ENCODE peak calls at places on chromosomes 1 and 21, in four cellular contexts. Y is ovary, X is GM23338, W is lower lobe of right lung. F is an unnamed sample.

GRCh38 chr1:241592273-241592958 is 47.8 kb downstream of the CHML start:
- DNase-seq in Y (no peak), X (no peak), W (no peak), F (peak; percentile 69)

GRCh38 chr1:236590553-236591150 is 13.7 kb downstream of the HEATR1 start:
- DNase-seq in Y (no peak), X (no peak), W (no peak), F (no peak)

GRCh38 chr1:156742017-156742416 is 1.1 kb upstream of the MRPL24 start:
- DNase-seq in Y (no peak), X (no peak), W (no peak), F (no peak)

GRCh38 chr1:93196591-93196990 is 16.1 kb downstream of the CCDC18 start:
- DNase-seq in Y (no peak), X (no peak), W (no peak), F (no peak)

GRCh38 chr1:94501925-94502324 is 39.6 kb downstream of the F3 start:
- DNase-seq in Y (no peak), X (no peak), W (no peak), F (no peak)

GRCh38 chr21:39189857-39190604 is 6.8 kb upstream of the PSMG1 start:
- DNase-seq in Y (no peak), X (no peak), W (no peak), F (peak; percentile 37)

GRCh38 chr1:215682232-215682631 is 115.1 kb downstream of the KCTD3 start:
- DNase-seq in Y (no peak), X (peak; percentile 7), W (no peak), F (no peak)

GRCh38 chr1:211613951-211614350 is 35.0 kb upstream of the SLC30A1 start:
- DNase-seq in Y (no peak), X (no peak), W (no peak), F (no peak)

GRCh38 chr1:244970661-244971523 is 106.5 kb upstream of the HNRNPU start:
- DNase-seq in Y (peak; percentile 95), X (peak; percentile 94), W (peak; percentile 94), F (peak; percentile 74)

GRCh38 chr1:63698001-63698838 is 75.6 kb upstream of the ROR1 start:
- DNase-seq in Y (no peak), X (no peak), W (peak; percentile 58), F (no peak)

GRCh38 chr1:244160455-244161020 is 109.5 kb downstream of the ZBTB18 start:
- DNase-seq in Y (no peak), X (no peak), W (no peak), F (no peak)

GRCh38 chr21:41933259-41934079 is 20.3 kb downstream of the C2CD2 start:
- DNase-seq in Y (peak; percentile 54), X (no peak), W (no peak), F (no peak)

DNA sequence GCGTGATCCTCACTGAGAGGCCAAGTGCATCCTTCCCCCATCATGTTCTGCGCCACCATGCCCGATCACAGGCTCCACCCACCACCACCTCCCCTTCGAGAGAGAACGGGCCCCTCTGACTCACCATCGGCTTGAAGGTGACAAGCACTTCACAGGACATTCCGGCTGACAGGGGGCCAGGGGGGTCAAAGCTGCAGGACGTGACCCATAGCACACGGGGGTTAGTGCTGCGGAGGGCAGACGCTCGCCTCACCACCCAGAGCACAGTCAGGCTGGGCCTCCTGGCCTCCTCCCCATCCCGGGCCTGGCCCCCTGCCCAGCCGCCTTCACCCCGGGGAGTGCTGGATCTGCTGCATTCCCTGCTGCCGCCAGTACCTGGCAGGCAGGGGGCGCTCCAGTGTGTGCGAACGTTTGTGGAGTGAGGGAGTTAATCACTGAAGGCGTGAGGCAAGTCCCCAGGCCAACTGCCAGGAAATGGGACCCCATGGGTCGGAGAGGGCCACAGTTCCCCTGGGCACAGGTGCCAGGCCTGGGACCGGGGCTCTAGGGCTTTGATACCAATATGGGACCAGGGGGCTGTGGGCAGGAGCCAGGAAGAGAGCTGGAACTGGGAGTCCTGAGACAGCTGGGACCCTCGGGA is 40.9 kb upstream of the TMEM52 start:
- DNase-seq in Y (peak; percentile 82), X (peak; percentile 96), W (peak; percentile 90), F (no peak)
- H3K4me3 ChIP-seq in Y (no peak overlapping the region), X (peak overlapping the region; percentile 44), W (no peak overlapping the region), F (no peak overlapping the region)

GRCh38 chr1:38818706-38819439 is 40.7 kb downstream of the RRAGC start:
- DNase-seq in Y (no peak), X (peak; percentile 58), W (no peak), F (no peak)
- H3K27me3 ChIP-seq in Y (no peaks in the 10 kb centered on the region), X (peaks cover 62% of the 10 kb centered on the region), W (peaks cover 65% of the 10 kb centered on the region), F (peaks cover 48% of the 10 kb centered on the region)

GRCh38 chr1:48692235-48692634 is 84.5 kb downstream of the BEND5 start:
- DNase-seq in Y (no peak), X (no peak), W (no peak), F (no peak)
- TF ChIP-seq CTCF in Y (no peak), X (no peak), W (no peak), F (no peak)

GRCh38 chr1:168613038-168613451 is 36.6 kb downstream of the XCL1 start:
- DNase-seq in Y (no peak), X (no peak), W (no peak), F (no peak)

GRCh38 chr1:168618351-168618750 is 41.9 kb downstream of the XCL1 start:
- DNase-seq in Y (no peak), X (no peak), W (no peak), F (no peak)

GRCh38 chr1:168615965-168616364 is 39.6 kb downstream of the XCL1 start:
- DNase-seq in Y (no peak), X (no peak), W (no peak), F (no peak)

GRCh38 chr1:168610111-168610510 is 33.7 kb downstream of the XCL1 start:
- DNase-seq in Y (no peak), X (no peak), W (no peak), F (no peak)

DNA sequence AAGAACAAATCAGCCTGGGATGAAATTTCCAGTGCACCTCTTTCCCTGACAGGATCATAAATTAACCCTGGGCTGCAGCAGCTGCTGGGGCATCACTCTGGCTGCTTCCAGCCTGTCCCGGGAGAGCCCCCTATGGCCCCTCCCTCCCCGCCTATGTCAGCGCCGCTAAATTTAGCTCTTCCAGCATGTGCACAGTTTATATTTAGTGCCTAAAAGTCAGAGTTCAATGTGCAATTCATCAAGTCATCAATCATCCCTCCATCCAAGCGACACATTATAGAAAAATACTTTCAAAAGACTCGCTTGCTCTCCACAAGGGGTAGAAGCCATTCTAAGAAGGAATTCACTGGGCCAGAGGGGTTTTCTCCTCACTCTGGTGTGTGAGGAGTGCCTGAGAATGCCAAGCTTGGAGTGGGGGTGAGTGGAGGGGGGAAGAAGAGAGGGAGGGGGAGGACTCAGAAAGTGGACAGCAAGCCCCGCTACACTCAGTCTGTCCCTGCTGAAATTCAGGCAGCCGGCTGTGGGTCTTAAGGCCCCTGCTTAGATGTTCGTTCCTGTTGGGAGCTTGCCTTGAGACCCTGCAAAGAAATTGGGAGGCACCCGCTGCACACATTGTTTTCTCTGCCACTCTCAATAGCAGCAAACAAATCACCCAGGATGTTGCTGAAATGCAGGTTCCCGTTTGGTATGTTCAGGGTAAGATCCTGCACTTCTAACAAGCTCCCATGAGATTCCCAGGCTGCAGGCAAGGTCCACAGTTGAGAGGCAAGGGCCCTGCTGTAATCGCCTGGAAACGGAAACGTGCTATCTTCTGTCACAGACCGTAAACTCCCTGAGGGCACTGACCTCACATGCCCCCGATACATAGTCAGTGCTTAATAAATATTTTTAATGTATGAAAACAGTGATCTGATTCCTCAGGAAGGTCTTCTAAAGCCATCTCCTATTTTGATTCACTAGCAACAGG is 37.6 kb downstream of the XCL1 start:
- DNase-seq in Y (peak; percentile 49), X (no peak), W (no peak), F (no peak)
- H3K4me3 ChIP-seq in Y (no peak overlapping the region), X (no peak overlapping the region), W (no peak overlapping the region), F (no peak overlapping the region)

GRCh38 chr1:20555758-20556120 is 3.4 kb downstream of the FAM43B start:
- DNase-seq in Y (no peak), X (no peak), W (no peak), F (no peak)
- H3K27me3 ChIP-seq in Y (no peaks in the 10 kb centered on the region), X (peaks cover 61% of the 10 kb centered on the region), W (peaks cover 67% of the 10 kb centered on the region), F (peaks cover 53% of the 10 kb centered on the region)